ENCODE peak calls at places on chromosome 18, in nine cellular contexts. W, X, O, V, G, B, K, T and D are unnamed samples.

GRCh38 chr18:75324686-75325257 is 102.7 kb downstream of the SMIM21 start:
- DNase-seq in W (no peak), X (no peak), O (no peak), V (no peak), G (no peak), B (no peak), K (no peak), T (no peak), D (no peak)

GRCh38 chr18:70720607-70721006 is 431.8 kb downstream of the SOCS6 start:
- DNase-seq in W (no peak), X (no peak), O (no peak), V (no peak), G (no peak), B (peak; percentile 45), K (no peak), T (peak; percentile 5), D (no peak)

GRCh38 chr18:33670052-33670451 is 92.0 kb downstream of the ASXL3 start:
- DNase-seq in W (no peak), X (no peak), O (no peak), V (no peak), G (no peak), B (no peak), K (no peak), T (no peak), D (no peak)

GRCh38 chr18:26134110-26134509 is 441 bp downstream of the PSMA8 start:
- DNase-seq in W (no peak), X (no peak), O (no peak), V (no peak), G (no peak), B (no peak), K (no peak), T (no peak), D (no peak)

GRCh38 chr18:2513616-2514015 is 57.7 kb downstream of the METTL4 start:
- DNase-seq in W (no peak), X (no peak), O (peak; percentile 28), V (peak; percentile 60), G (no peak), B (peak; percentile 83), K (no peak), T (no peak), D (peak; percentile 16)

GRCh38 chr18:13688191-13689136 is 37.9 kb downstream of the FAM210A start:
- DNase-seq in W (no peak), X (no peak), O (no peak), V (no peak), G (no peak), B (no peak), K (no peak), T (no peak), D (no peak)

GRCh38 chr18:9184998-9185613 is 48.5 kb downstream of the ANKRD12 start:
- DNase-seq in W (no peak), X (no peak), O (no peak), V (peak; percentile 42), G (no peak), B (peak; percentile 6), K (no peak), T (peak; percentile 14), D (no peak)

GRCh38 chr18:8397034-8397433 is 212.2 kb upstream of the RAB12 start:
- DNase-seq in W (no peak), X (no peak), O (no peak), V (no peak), G (no peak), B (no peak), K (no peak), T (no peak), D (no peak)

GRCh38 chr18:54830260-54830659 is 2.0 kb downstream of the RAB27B start:
- DNase-seq in W (no peak), X (no peak), O (no peak), V (no peak), G (no peak), B (no peak), K (no peak), T (peak; percentile 72), D (peak; percentile 70)

GRCh38 chr18:13222371-13223281 is 4.1 kb downstream of the LDLRAD4 start:
- DNase-seq in W (no peak), X (no peak), O (peak; percentile 23), V (peak; percentile 53), G (no peak), B (peak; percentile 25), K (no peak), T (no peak), D (no peak)

GRCh38 chr18:69947361-69948106 is at the start of gene CD226:
- DNase-seq in W (no peak), X (no peak), O (no peak), V (no peak), G (no peak), B (no peak), K (no peak), T (no peak), D (no peak)

GRCh38 chr18:35291166-35291565 is 1.1 kb upstream of the ZSCAN30 start:
- DNase-seq in W (no peak), X (no peak), O (no peak), V (no peak), G (no peak), B (no peak), K (no peak), T (no peak), D (no peak)

GRCh38 chr18:26549486-26550435 is 1.4 kb upstream of the KCTD1 start:
- DNase-seq in W (peak; percentile 36), X (peak; percentile 83), O (peak; percentile 72), V (peak; percentile 71), G (no peak), B (peak; percentile 71), K (no peak), T (peak; percentile 65), D (peak; percentile 92)

GRCh38 chr18:48777026-48777736 is 173.6 kb downstream of the SMAD7 start:
- DNase-seq in W (peak; percentile 55), X (peak; percentile 82), O (no peak), V (peak; percentile 74), G (no peak), B (peak; percentile 45), K (no peak), T (peak; percentile 56), D (peak; percentile 59)

GRCh38 chr18:66872277-66872676 is 268.4 kb upstream of the CDH19 start:
- DNase-seq in W (no peak), X (no peak), O (no peak), V (no peak), G (no peak), B (peak; percentile 25), K (no peak), T (peak; percentile 29), D (peak; percentile 24)

GRCh38 chr18:51478908-51479307 is 281.4 kb upstream of the MEX3C start:
- DNase-seq in W (no peak), X (no peak), O (no peak), V (no peak), G (no peak), B (no peak), K (no peak), T (no peak), D (no peak)

DNA sequence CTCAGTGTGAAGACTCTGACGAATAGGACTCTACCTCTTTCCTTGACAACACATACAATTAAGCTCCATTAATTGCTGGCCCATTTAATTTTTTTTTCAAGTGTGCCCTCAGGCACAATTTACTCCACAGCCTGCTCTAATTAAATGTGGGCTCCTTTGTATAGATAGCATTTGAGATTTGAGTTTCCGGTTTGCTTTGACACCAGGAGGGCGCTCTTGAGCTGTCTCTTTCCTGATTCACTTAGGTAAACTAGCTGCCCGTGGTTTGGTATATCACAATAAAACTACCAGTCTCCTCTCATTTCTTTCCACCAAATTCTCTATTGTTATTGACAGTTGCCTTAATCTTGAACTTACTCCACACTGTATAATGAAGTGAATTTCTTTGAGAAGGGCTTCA is 666.0 kb downstream of the DSC3 start:
- DNase-seq in W (no peak), X (peak; percentile 13), O (no peak), V (no peak), G (no peak), B (no peak), K (no peak), T (no peak), D (peak; percentile 44)
- TF ChIP-seq CTCF in W (peak; percentile 27), X (no peak), O (no peak), V (no peak), G (peak; percentile 17), B (peak; percentile 2), K (no peak), T (no peak), D (peak; percentile 9)

DNA sequence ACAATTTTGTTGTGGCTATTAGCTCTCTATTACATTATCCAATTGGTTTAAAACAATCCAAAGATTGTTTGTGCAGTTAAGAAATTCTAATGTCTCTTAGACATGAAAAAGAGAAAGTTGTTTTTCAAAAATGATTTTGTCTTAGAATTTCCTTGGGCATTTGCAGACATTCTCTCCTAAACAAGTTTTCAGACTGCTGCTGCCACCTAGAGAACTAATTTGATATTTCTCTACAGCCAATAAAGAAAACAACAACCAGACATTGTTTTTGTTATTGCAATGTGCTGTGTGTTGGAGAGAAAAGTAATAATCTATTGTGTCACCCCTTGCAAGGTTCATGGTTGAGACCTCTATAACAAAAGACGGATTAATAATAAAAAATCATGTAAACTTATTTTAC is 119.0 kb upstream of the SYT4 start:
- DNase-seq in W (no peak), X (no peak), O (no peak), V (peak; percentile 12), G (no peak), B (peak; percentile 37), K (no peak), T (peak; percentile 53), D (peak; percentile 33)
- TF ChIP-seq CTCF in W (peak; percentile 73), X (no peak), O (peak; percentile 15), V (peak; percentile 35), G (peak; percentile 52), B (peak; percentile 26), K (no peak), T (peak; percentile 38), D (peak; percentile 49)

GRCh38 chr18:59268722-59269562 is 4.3 kb downstream of the RAX start:
- DNase-seq in W (peak; percentile 65), X (peak; percentile 63), O (no peak), V (peak; percentile 20), G (no peak), B (no peak), K (no peak), T (no peak), D (no peak)
- TF ChIP-seq CTCF in W (peak; percentile 43), X (peak; percentile 43), O (no peak), V (no peak), G (peak; percentile 34), B (no peak), K (no peak), T (no peak), D (no peak)

GRCh38 chr18:63951302-63951705 is 2.2 kb downstream of the HMSD start:
- DNase-seq in W (no peak), X (no peak), O (no peak), V (no peak), G (no peak), B (peak; percentile 59), K (no peak), T (peak; percentile 47), D (peak; percentile 27)
- TF ChIP-seq CTCF in W (peak; percentile 47), X (peak; percentile 29), O (peak; percentile 37), V (peak; percentile 36), G (peak; percentile 33), B (peak; percentile 41), K (no peak), T (peak; percentile 35), D (peak; percentile 15)

GRCh38 chr18:29840101-29840500 is 1202.4 kb downstream of the DSC3 start:
- DNase-seq in W (no peak), X (peak; percentile 26), O (peak; percentile 3), V (peak; percentile 3), G (no peak), B (peak; percentile 78), K (no peak), T (peak; percentile 86), D (peak; percentile 90)
- TF ChIP-seq CTCF in W (no peak), X (no peak), O (no peak), V (no peak), G (no peak), B (no peak), K (no peak), T (no peak), D (no peak)